ENCODE peak calls at places on chromosomes 4 and X, in six cellular contexts. F is IMR-90, H is neural progenitor cell, O is fibroblast of lung, N is A549, S is endothelial cell of umbilical vein. A is an unnamed sample.

GRCh38 chr4:40214038-40214437 is 17.2 kb downstream of the RHOH start:
- DNase-seq in S (no peak), O (no peak), F (no peak), N (no peak), H (no peak), A (no peak)

GRCh38 chrX:79281775-79282174 is 85.4 kb downstream of the ITM2A start:
- DNase-seq in H (no peak), N (no peak), O (no peak), F (no peak), S (no peak), A (no peak)

GRCh38 chr4:24763631-24764302 is 31.6 kb upstream of the SOD3 start:
- DNase-seq in S (no peak), N (no peak), O (peak), F (peak), H (no peak), A (peak)

GRCh38 chr4:61202638-61203495 is 2.7 kb downstream of the ADGRL3 start:
- DNase-seq in N (no peak), S (no peak), F (no peak), H (peak), O (peak), A (peak)

GRCh38 chr4:183855651-183856190 is 49.4 kb upstream of the STOX2 start:
- DNase-seq in S (no peak), N (no peak), O (no peak), F (no peak), H (no peak), A (no peak)

GRCh38 chr4:188658958-188659522 is 519.8 kb downstream of the TRIML1 start:
- DNase-seq in S (no peak), O (no peak), N (no peak), H (no peak), F (no peak), A (no peak)

GRCh38 chr4:3360741-3361140 is 67.9 kb downstream of the RGS12 start:
- DNase-seq in F (no peak), S (no peak), H (no peak), N (no peak), O (no peak), A (no peak)

GRCh38 chrX:132171478-132171877 is 43.7 kb upstream of the FRMD7 start:
- DNase-seq in F (peak), O (peak), H (no peak), N (no peak), S (peak), A (no peak)

GRCh38 chr4:40842318-40842717 is 92.6 kb downstream of the NSUN7 start:
- DNase-seq in F (no peak), S (no peak), O (peak), N (no peak), H (no peak), A (no peak)

GRCh38 chrX:150731795-150732194 is 38.6 kb downstream of the MTMR1 start:
- DNase-seq in S (no peak), O (peak), F (peak), H (no peak), N (no peak), A (peak)

DNA sequence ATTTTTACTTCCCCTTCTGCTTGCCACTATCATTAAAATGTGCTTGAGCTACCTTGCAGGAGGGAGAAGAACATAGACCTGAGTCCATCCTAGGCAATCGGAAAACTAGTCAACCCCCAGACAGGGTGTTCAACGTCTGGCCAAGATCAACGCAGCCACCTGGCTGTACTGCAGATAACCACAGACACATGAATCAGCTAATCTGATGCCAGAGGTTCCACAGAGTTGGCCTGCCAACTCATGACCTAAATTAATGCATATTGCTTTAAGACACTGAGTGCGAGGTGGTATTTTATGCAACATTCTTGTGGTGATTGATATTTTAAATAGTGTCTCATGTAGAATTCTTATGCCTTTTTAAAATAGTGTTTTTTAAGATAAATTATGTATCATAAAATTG is 1283.8 kb upstream of the PABPC4L start:
- DNase-seq in N (no peak), H (no peak), O (no peak), F (no peak), S (no peak), A (no peak)
- H3K4me2 ChIP-seq in N (no peak), H (no peak), O (no peak), F (no peak), S (no peak), A (no peak)

DNA sequence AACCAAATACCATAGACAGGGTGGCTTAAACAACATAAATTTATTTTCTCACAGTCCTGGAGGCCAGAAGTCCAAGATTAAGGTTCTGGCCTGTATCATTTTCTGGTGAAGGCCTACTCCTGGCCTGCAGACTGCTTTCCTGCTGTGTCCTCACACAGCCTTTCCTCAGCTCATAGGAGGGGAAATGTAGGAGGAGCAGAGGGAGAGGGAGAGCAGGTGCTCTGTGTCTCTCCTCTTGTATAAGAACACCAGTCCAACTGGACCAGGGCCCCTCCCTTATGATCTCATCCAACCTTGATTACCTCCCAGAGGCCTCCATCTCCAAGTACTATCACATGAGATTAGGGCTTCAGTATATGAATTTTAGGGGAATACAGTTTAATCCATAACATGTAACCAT is 34.3 kb downstream of the RAPGEF2 start:
- DNase-seq in H (peak), S (no peak), N (no peak), F (no peak), O (no peak), A (no peak)
- H3K4me2 ChIP-seq in H (no peak), S (no peak), N (no peak), F (no peak), O (no peak), A (no peak)

GRCh38 chrX:72019487-72019886 is 108.8 kb downstream of the NHSL2 start:
- DNase-seq in N (no peak), F (no peak), S (no peak), O (no peak), H (no peak), A (no peak)
- H3K4me2 ChIP-seq in N (no peak), F (no peak), S (no peak), O (no peak), H (no peak), A (no peak)

DNA sequence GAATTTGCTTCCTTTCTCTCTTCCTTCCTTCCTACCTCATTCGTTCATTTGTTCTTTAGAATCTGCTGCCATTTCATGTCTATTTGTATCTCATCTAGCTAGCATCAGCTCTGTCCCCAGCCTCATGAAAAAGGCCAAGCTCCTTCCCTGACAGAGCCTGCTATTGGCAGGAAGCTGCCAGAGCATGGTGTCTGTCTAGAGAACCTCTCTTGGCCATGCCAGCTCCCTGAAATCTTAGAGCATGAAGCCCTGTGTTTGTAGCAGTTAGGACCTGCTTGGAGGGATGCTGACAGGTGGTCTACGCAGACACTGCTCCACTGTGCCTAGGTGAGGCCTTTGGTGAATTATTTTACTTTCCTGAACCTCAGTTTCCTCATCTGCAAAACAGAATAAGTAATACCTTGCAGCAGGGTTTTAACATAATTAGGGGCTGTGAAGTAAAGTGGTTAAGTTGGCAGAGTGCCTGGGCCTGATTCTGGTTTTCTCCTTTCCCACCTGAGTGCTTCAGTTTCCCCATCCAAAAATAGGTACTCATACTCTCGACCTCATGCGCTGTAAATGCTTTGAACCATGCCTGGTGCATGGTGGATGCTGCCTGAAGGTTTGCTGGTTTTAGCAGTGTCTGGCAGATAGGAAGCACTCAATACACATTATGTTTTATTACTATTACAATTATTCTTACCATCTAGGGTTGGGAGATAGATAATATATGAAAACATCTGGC is 4.7 kb downstream of the PTTG2 start:
- DNase-seq in N (no peak), O (no peak), H (no peak), S (no peak), F (no peak), A (no peak)
- H3K4me2 ChIP-seq in N (no peak), O (no peak), H (no peak), S (no peak), F (no peak), A (no peak)

GRCh38 chr4:89256203-89256800 is 51.3 kb downstream of the GPRIN3 start:
- DNase-seq in O (no peak), S (no peak), F (no peak), H (no peak), N (no peak), A (no peak)

GRCh38 chr4:89254847-89255246 is 52.8 kb downstream of the GPRIN3 start:
- DNase-seq in F (peak), S (peak), N (peak), H (peak), O (peak), A (peak)

GRCh38 chr4:89253935-89254334 is 53.7 kb downstream of the GPRIN3 start:
- DNase-seq in N (no peak), F (no peak), H (no peak), O (no peak), S (no peak), A (no peak)

GRCh38 chr4:89251396-89251795 is 56.2 kb downstream of the GPRIN3 start:
- DNase-seq in F (no peak), N (no peak), O (no peak), H (no peak), S (no peak), A (no peak)

GRCh38 chr4:89253306-89253705 is 54.3 kb downstream of the GPRIN3 start:
- DNase-seq in S (no peak), F (no peak), H (no peak), O (no peak), N (no peak), A (no peak)
- H3K4me2 ChIP-seq in S (no peak), F (no peak), H (no peak), O (no peak), N (peak), A (no peak)

DNA sequence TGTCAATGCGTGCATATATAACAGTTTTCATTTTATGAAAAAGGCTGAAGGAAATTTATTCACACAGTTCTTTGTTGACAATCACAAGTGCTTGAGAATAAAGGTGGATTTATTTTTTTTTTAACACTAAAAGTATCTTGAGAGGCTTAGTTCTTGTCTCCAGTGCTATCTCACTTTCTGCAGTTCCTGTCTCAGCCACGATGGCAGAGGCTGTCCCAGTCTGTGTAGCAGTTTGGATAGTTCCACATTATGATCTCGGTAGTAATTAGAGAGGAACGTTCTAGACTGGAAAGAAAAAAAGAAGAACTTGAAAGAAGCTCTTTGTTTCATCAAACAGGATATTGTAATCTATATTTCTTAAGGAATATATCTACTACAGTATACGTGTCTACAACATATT is 229.0 kb downstream of the UGT8 start:
- DNase-seq in F (no peak), H (no peak), O (no peak), S (no peak), N (no peak), A (no peak)
- H3K4me2 ChIP-seq in F (no peak), H (no peak), O (no peak), S (no peak), N (no peak), A (no peak)

DNA sequence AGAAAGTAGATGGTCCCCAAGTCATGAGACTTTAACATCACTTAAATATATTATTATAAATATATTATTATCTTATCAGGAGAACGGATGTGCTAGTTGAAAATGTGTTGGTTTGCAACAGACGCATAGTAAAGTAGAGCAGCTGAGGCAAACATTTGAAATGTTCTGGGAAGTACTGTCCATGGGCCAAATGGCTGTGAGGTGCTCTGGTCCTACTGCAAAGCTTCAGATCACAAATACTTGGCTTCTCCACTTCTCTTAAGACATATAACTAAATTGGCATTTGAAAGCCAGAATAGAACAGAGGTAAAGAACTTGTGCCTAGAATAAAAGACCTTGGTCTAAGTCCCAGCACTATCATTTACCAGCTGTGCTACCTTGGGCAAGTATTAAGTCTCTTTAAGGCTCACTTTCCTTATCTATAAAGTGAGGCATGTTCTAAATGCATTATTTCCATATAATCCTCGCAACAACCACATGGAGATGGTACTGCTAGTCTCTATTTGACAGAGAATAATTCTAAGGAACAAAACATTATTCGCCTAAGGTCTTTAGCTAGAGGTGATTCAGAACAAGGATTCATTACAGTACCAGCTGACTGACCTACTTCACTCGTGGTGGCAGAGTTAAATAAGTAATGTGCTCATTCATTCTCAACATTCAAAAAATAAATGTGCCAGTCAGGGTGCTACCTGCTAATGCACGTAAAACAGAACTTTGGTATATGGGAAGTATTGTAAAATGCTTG is 297.1 kb downstream of the PPP3CA start:
- DNase-seq in O (no peak), N (no peak), H (no peak), F (no peak), S (no peak), A (no peak)
- H3K4me2 ChIP-seq in O (no peak), N (no peak), H (peak), F (no peak), S (no peak), A (no peak)

GRCh38 chr4:704198-704891 is 1.3 kb upstream of the PCGF3 start:
- DNase-seq in H (no peak), F (no peak), N (no peak), O (no peak), S (no peak), A (no peak)
- H3K4me2 ChIP-seq in H (no peak), F (no peak), N (no peak), O (no peak), S (no peak), A (no peak)

GRCh38 chr4:189804884-189805283 is 135.8 kb upstream of the FRG1 start:
- DNase-seq in S (no peak), N (no peak), F (no peak), O (no peak), H (no peak), A (no peak)

GRCh38 chr4:189807031-189807430 is 133.6 kb upstream of the FRG1 start:
- DNase-seq in S (no peak), H (no peak), O (no peak), N (no peak), F (no peak), A (no peak)

GRCh38 chr4:189800545-189801088 is 140.1 kb upstream of the FRG1 start:
- DNase-seq in S (no peak), N (no peak), F (no peak), O (no peak), H (no peak), A (no peak)

GRCh38 chr4:189806506-189806905 is 134.2 kb upstream of the FRG1 start:
- DNase-seq in S (no peak), F (no peak), N (no peak), O (no peak), H (no peak), A (no peak)

GRCh38 chr4:189802884-189803283 is 137.8 kb upstream of the FRG1 start:
- DNase-seq in F (no peak), O (no peak), N (no peak), S (no peak), H (peak), A (no peak)
- H3K4me2 ChIP-seq in F (no peak), O (no peak), N (no peak), S (no peak), H (no peak), A (no peak)